ENCODE peak calls at places on chromosome 14, in five cellular contexts. T is HEK293T, A is K562, P is GM12878, F is SK-N-SH. D is an unnamed sample.

GRCh38 chr14:65357091-65357490 is 55.4 kb upstream of the FUT8 start:
- DNase-seq in T (no peak), A (no peak), F (no peak), P (no peak), D (no peak)

GRCh38 chr14:73457050-73457934 is 1.1 kb downstream of the NUMB start:
- DNase-seq in A (no peak), F (peak; percentile 41), P (no peak), T (no peak), D (no peak)

GRCh38 chr14:65167072-65167645 is 64.8 kb upstream of the MAX start:
- DNase-seq in T (no peak), A (no peak), F (no peak), P (no peak), D (no peak)

GRCh38 chr14:67031920-67032774 is 157.1 kb upstream of the GARIN2 start:
- DNase-seq in T (no peak), F (no peak), P (no peak), A (no peak), D (no peak)

GRCh38 chr14:51490205-51490604 is 161.5 kb upstream of the FRMD6 start:
- DNase-seq in F (no peak), T (no peak), A (no peak), P (no peak), D (no peak)

GRCh38 chr14:74557691-74558090 is 54.3 kb downstream of the LTBP2 start:
- DNase-seq in T (no peak), P (no peak), F (no peak), A (no peak), D (no peak)

GRCh38 chr14:64806202-64806861 is 73.4 kb downstream of the SPTB start:
- DNase-seq in F (no peak), P (no peak), A (no peak), T (no peak), D (peak; percentile 28)

GRCh38 chr14:41607119-41607785 is 576 bp downstream of the LRFN5 start:
- DNase-seq in A (no peak), F (no peak), T (peak; percentile 6), P (no peak), D (no peak)

GRCh38 chr14:98008381-98009113 is 1211.4 kb downstream of the VRK1 start:
- DNase-seq in P (no peak), A (no peak), T (no peak), F (no peak), D (no peak)

GRCh38 chr14:103230658-103231334 is 103.2 kb upstream of the EIF5 start:
- DNase-seq in P (no peak), A (no peak), F (no peak), T (no peak), D (no peak)

GRCh38 chr14:25463475-25463874 is 413.5 kb upstream of the STXBP6 start:
- DNase-seq in F (no peak), A (no peak), P (no peak), T (no peak), D (no peak)

GRCh38 chr14:53430870-53431269 is 277.7 kb upstream of the DDHD1 start:
- DNase-seq in T (no peak), F (no peak), P (no peak), A (no peak), D (peak; percentile 5)

GRCh38 chr14:96824283-96824682 is 27.1 kb downstream of the VRK1 start:
- DNase-seq in P (no peak), T (no peak), A (no peak), F (no peak), D (no peak)

GRCh38 chr14:52863339-52863700 is 71.9 kb upstream of the GNPNAT1 start:
- DNase-seq in P (no peak), F (no peak), A (no peak), T (no peak), D (no peak)

GRCh38 chr14:36820901-36821300 is 159.2 kb downstream of the PAX9 start:
- DNase-seq in A (no peak), T (no peak), F (no peak), P (no peak), D (no peak)

GRCh38 chr14:101062611-101063010 is 159.1 kb upstream of the RTL1 start:
- DNase-seq in A (no peak), F (no peak), T (no peak), P (no peak), D (no peak)

GRCh38 chr14:101063121-101063520 is 159.6 kb upstream of the RTL1 start:
- DNase-seq in F (no peak), A (no peak), T (no peak), P (no peak), D (no peak)

GRCh38 chr14:101064718-101065117 is 161.2 kb upstream of the RTL1 start:
- DNase-seq in T (no peak), F (no peak), A (no peak), P (no peak), D (no peak)

GRCh38 chr14:101065246-101065645 is 161.7 kb upstream of the RTL1 start:
- DNase-seq in T (no peak), F (no peak), P (no peak), A (no peak), D (no peak)

GRCh38 chr14:101064121-101064661 is 160.7 kb upstream of the RTL1 start:
- DNase-seq in F (no peak), P (no peak), T (no peak), A (no peak), D (no peak)
- TF ChIP-seq FOXM1 in F (no peak), P (no peak), T (no peak), A (no peak), D (no peak)

DNA sequence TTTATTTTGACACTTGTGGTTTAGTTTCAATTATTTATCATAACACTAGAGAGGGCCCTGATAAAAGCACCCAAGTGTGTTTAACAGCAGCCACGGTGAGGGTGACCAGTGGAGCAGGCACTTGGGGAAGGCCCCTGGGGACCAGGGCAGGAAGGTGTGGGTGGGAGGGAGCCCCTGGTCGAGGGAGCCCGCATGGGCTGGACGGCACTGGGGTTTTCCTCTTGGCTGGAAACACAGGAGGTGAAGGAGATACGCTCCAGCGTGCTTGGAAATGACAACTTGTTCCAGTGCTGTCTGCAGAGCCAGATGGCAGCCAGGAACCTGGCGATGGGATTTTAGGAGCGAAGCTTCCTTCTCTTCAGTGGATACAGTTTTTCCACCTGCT is 192.6 kb upstream of the C14orf180 start:
- DNase-seq in T (no peak), A (no peak), P (no peak), F (peak; percentile 36), D (no peak)
- TF ChIP-seq FOXM1 in T (no peak), A (no peak), P (no peak), F (no peak), D (no peak)

DNA sequence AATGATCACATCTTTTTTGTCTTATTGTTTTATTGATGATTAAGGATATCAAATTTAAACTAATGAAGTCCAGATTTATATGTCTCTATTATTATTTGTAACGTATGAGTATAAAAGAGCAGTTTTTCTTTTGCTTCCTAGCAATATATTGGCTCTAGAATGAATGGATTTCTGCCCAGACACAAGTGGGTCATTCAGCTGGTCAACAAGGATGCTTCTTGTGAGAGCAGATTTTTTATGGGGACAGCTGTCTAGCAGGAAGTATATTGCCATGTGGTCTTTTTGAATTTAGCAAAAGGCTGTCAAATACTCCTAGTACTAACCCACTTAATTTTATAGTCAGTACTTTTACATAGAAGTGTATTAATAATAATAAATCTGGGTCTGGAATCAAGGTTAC is 1071.1 kb upstream of the FLRT2 start:
- DNase-seq in T (no peak), A (no peak), P (no peak), F (no peak), D (no peak)
- TF ChIP-seq FOXM1 in T (no peak), A (no peak), P (no peak), F (no peak), D (no peak)

DNA sequence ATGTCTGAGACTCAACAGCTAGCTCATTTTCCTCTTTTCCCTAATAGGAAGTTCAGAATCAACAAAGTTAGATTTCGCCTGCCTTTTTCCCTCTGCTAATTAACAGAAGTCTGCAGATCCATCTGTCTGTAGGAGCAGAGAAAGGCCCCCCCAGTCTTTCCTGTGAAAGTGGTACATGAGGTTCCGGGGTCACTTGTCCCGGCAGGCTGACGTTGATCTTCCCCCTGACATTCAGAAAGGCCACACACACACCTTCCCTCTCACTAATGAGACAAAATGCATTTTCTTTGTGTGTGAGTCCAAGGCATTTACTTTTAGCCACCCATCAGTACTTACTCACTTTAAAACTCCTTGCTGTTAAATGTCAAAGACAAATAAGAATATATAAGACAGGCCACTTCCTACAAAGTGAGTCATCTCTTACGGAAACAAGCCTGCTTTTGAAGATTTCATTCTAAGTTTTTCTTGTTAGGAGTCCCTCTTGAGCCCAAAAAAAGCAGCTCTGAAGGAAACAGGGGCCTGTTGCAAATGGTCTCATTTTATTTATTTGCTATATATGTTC is 138.7 kb downstream of the TTC7B start:
- DNase-seq in F (no peak), T (no peak), P (no peak), A (no peak), D (no peak)
- TF ChIP-seq FOXM1 in F (peak; percentile 89), T (no peak), P (no peak), A (no peak), D (no peak)

GRCh38 chr14:104582649-104583048 is 3.1 kb downstream of the C14orf180 start:
- DNase-seq in F (no peak), P (no peak), T (no peak), A (peak; percentile 32), D (no peak)

GRCh38 chr14:104579507-104579906 is at the start of gene C14orf180:
- DNase-seq in T (no peak), F (peak; percentile 85), P (no peak), A (no peak), D (no peak)

GRCh38 chr14:104582005-104582404 is 2.4 kb downstream of the C14orf180 start:
- DNase-seq in F (no peak), P (no peak), T (no peak), A (peak; percentile 56), D (no peak)

GRCh38 chr14:104581521-104581920 is 2.0 kb downstream of the C14orf180 start:
- DNase-seq in F (no peak), P (no peak), T (no peak), A (no peak), D (no peak)

DNA sequence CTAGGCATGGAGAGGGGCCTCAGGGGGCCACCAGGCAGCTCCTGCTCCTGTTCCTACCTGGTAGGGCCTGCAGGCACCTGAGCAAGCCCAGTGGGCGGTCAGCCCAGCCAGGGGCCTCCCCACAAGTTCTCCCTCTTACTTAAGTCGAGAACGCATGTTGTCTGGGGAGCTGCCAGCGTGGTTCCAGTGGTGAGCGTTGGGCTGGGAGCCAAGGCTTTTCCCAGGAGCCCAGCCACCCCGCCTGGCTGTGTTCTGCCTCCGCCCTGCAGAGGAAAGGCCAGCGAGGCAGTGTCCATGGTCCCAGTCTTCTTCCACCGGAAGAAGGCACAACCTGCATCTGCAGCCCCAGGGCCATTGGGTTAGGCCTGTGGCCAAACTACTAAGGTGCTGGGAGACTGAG is 1.4 kb downstream of the C14orf180 start:
- DNase-seq in P (no peak), T (no peak), F (peak; percentile 83), A (no peak), D (no peak)
- TF ChIP-seq FOXM1 in P (no peak), T (no peak), F (no peak), A (no peak), D (no peak)